ENCODE peak calls at places on chromosomes 4 and X, in six cellular contexts. U is MM.1S, G is HCT116, V is GM23338, C is hepatocyte, A is SK-N-SH. B is an unnamed sample.

GRCh38 chrX:128106630-128107029 is 54.4 kb upstream of the ACTRT1 start:
- DNase-seq in U (peak), G (no peak), V (peak), C (peak), A (peak), B (peak)

GRCh38 chr4:142567199-142567598 is 278.9 kb downstream of the INPP4B start:
- DNase-seq in U (no peak), G (peak), V (peak), C (peak), A (no peak), B (peak)

GRCh38 chrX:47247206-47247998 is 14.6 kb downstream of the USP11 start:
- DNase-seq in U (no peak), G (no peak), V (no peak), C (no peak), A (peak), B (no peak)

GRCh38 chr4:36269533-36269932 is 11.9 kb upstream of the DTHD1 start:
- DNase-seq in U (no peak), G (no peak), V (no peak), C (no peak), A (no peak), B (no peak)

GRCh38 chrX:19514791-19515614 is at the start of gene MAP3K15:
- DNase-seq in U (peak), G (no peak), V (peak), C (peak), A (peak), B (peak)

GRCh38 chrX:19602866-19603620 is 87.7 kb upstream of the MAP3K15 start:
- DNase-seq in U (no peak), G (peak), V (no peak), C (no peak), A (no peak), B (no peak)

GRCh38 chr4:167623241-167623572 is 388.9 kb upstream of the SPOCK3 start:
- DNase-seq in U (no peak), G (no peak), V (no peak), C (no peak), A (no peak), B (no peak)

GRCh38 chrX:34521563-34521962 is 135.5 kb downstream of the TMEM47 start:
- DNase-seq in U (no peak), G (no peak), V (peak), C (no peak), A (no peak), B (peak)

GRCh38 chr4:165301833-165302232 is 25.6 kb upstream of the MSMO1 start:
- DNase-seq in U (peak), G (no peak), V (no peak), C (no peak), A (no peak), B (no peak)

GRCh38 chr4:168139336-168139735 is 47.0 kb downstream of the ANXA10 start:
- DNase-seq in U (no peak), G (no peak), V (no peak), C (no peak), A (no peak), B (no peak)

GRCh38 chr4:155173371-155173770 is 35.1 kb upstream of the NPY2R start:
- DNase-seq in U (no peak), G (no peak), V (no peak), C (no peak), A (no peak), B (no peak)

GRCh38 chr4:155174668-155175067 is 33.8 kb upstream of the NPY2R start:
- DNase-seq in U (no peak), G (no peak), V (no peak), C (no peak), A (no peak), B (no peak)

GRCh38 chr4:155179216-155179615 is 29.2 kb upstream of the NPY2R start:
- DNase-seq in U (no peak), G (peak), V (no peak), C (peak), A (no peak), B (no peak)
- TF ChIP-seq EZH2phosphoT487 in U (no peak), G (no peak), V (no peak), C (no peak), A (no peak), B (no peak)

GRCh38 chr4:24195976-24196736 is 306.3 kb upstream of the PPARGC1A start:
- DNase-seq in U (no peak), G (no peak), V (peak), C (peak), A (no peak), B (no peak)
- TF ChIP-seq CTCF in U (no peak), G (no peak), V (peak), C (peak), A (no peak), B (peak)

GRCh38 chr4:123651127-123651526 is 254.5 kb downstream of the SPRY1 start:
- DNase-seq in U (no peak), G (no peak), V (no peak), C (peak), A (no peak), B (no peak)

GRCh38 chr4:123652501-123652900 is 255.9 kb downstream of the SPRY1 start:
- DNase-seq in U (no peak), G (no peak), V (no peak), C (no peak), A (no peak), B (no peak)

GRCh38 chr4:123651536-123652175 is 255.1 kb downstream of the SPRY1 start:
- DNase-seq in U (no peak), G (no peak), V (no peak), C (no peak), A (no peak), B (no peak)

GRCh38 chr4:123649248-123649643 is 252.7 kb downstream of the SPRY1 start:
- DNase-seq in U (no peak), G (no peak), V (no peak), C (no peak), A (no peak), B (no peak)

DNA sequence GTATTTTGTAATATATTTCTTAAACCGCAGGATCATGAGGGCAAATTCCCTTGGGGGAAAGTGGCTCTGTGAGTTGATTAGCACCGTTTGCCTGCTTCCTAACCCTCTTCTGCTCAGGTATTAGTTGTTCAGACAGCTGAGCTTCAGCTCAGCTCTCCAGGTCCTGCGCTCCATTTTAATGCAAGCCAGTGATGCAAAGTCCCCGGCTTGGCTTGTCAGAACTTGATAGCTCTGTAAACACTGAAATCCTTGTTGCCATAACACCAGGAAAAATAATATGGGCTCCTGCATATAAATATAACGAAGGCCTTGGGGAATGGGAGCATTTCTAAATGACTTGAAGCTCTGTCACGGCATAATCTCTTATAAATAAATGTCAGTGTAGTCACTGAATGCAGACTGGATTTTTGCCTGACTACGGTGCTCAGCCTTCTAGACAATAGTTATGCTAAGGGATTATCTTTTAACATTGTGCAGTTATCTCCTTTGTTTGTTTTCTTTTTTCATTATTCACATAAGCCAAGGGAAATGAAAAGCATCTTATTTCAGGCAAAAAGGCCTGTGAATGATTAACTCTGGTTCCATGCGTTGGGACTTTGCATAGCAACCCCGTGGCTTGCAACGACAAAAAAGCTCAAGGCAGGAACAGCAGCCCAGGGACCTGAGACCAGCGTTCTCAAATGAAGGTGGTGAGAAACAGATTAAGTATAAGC is 253.2 kb downstream of the SPRY1 start:
- DNase-seq in U (no peak), G (no peak), V (peak), C (peak), A (no peak), B (peak)
- H3K4me2 ChIP-seq in U (no peak), G (no peak), V (no peak), C (peak), A (no peak), B (no peak)

DNA sequence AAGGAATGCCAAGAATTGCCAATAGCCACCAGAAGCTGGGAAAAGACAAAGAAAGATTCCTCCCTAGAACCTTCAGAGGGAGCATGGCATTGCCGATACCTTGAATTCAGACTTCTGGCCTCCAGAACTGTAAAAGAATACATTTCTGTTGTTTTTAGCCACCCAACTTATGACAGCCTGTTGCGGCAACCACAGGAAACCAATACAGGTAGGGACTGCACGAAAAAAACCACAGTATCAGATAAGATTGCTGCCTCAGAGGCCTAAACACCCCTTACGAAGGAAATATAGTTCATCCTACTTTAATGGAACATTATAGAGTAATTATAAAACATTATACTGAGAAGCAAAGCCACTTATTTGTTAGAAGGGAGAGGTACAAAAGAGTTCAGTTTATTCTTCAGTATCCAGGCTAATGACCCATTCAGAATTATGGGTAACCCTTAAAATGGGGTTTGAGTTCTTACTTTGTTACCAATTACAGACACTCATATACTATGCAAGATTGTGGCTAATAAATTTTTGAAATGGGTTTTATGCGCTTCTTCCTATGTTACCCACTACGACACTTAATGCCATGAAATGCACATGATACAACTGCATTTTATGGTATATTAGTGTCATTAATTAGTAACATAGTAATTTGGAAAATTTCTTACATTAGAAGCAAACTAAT is 37.4 kb upstream of the SMIM10L2A start:
- DNase-seq in U (no peak), G (no peak), V (peak), C (no peak), A (no peak), B (no peak)
- TF ChIP-seq EZH2phosphoT487 in U (no peak), G (no peak), V (no peak), C (no peak), A (no peak), B (no peak)

B was measured in neural progenitor cell.